ENCODE peak calls at places on chromosomes 11 and 22, in eight cellular contexts. Q is HCT116, E is hepatocyte, K is MM.1S, M is SK-N-SH, G is neural progenitor cell, F is GM23338, U is GM23248. V is an unnamed sample.

GRCh38 chr11:13055200-13055599 is 46.1 kb downstream of the RASSF10 start:
- DNase-seq in Q (no peak), E (no peak), M (no peak), F (no peak), G (no peak), K (no peak), U (no peak), V (no peak)

GRCh38 chr11:25602149-25602548 is 729.8 kb upstream of the ANO3 start:
- DNase-seq in M (no peak), U (no peak), Q (no peak), K (no peak), G (peak; percentile 57), F (peak; percentile 9), E (no peak), V (no peak)

GRCh38 chr11:101446238-101446637 is 137.6 kb downstream of the TRPC6 start:
- DNase-seq in U (peak; percentile 86), Q (no peak), G (no peak), K (no peak), E (no peak), F (no peak), M (no peak), V (peak; percentile 94)

GRCh38 chr11:40567392-40567791 is 892.1 kb downstream of the LRRC4C start:
- DNase-seq in U (no peak), G (no peak), Q (no peak), K (no peak), F (no peak), M (no peak), E (no peak), V (no peak)

GRCh38 chr22:33400891-33401290 is 342.7 kb upstream of the SYN3 start:
- DNase-seq in K (no peak), Q (no peak), M (no peak), F (no peak), G (no peak), U (no peak), E (no peak), V (no peak)

GRCh38 chr22:19663821-19664325 is 50.4 kb upstream of the SEPTIN5 start:
- DNase-seq in M (peak; percentile 85), K (no peak), F (peak; percentile 29), Q (no peak), U (peak; percentile 82), G (peak; percentile 31), E (no peak), V (no peak)

GRCh38 chr22:18024956-18025720 is 777 bp upstream of the MICAL3 start:
- DNase-seq in M (peak; percentile 47), U (no peak), Q (no peak), F (no peak), K (no peak), G (no peak), E (no peak), V (no peak)

GRCh38 chr11:1422481-1422880 is 32.7 kb downstream of the BRSK2 start:
- DNase-seq in U (peak; percentile 33), F (peak; percentile 56), E (peak; percentile 45), Q (no peak), G (peak; percentile 62), M (no peak), K (no peak), V (peak; percentile 7)

GRCh38 chr11:108609681-108610080 is 16.1 kb upstream of the EXPH5 start:
- DNase-seq in G (no peak), E (no peak), K (no peak), F (no peak), U (peak; percentile 32), M (no peak), Q (no peak), V (peak; percentile 66)

GRCh38 chr11:77198440-77198849 is 70.4 kb downstream of the MYO7A start:
- DNase-seq in Q (peak; percentile 48), K (no peak), E (no peak), M (peak; percentile 62), F (peak; percentile 87), U (no peak), G (peak; percentile 62), V (peak; percentile 43)

GRCh38 chr22:17792289-17792688 is 18.0 kb upstream of the BID start:
- DNase-seq in U (no peak), M (no peak), Q (no peak), F (peak; percentile 74), G (peak; percentile 60), E (no peak), K (no peak), V (no peak)

GRCh38 chr11:96465537-96465936 is 75.7 kb downstream of the JRKL start:
- DNase-seq in Q (no peak), G (no peak), U (no peak), F (no peak), E (no peak), M (no peak), K (no peak), V (peak; percentile 59)

GRCh38 chr11:26709057-26709456 is 12.8 kb downstream of the SLC5A12 start:
- DNase-seq in G (no peak), Q (no peak), E (no peak), F (no peak), K (no peak), M (no peak), U (no peak), V (no peak)

GRCh38 chr22:25514436-25514835 is 50.0 kb upstream of the GRK3 start:
- DNase-seq in Q (no peak), U (peak; percentile 57), G (no peak), E (no peak), F (peak; percentile 83), M (no peak), K (no peak), V (peak; percentile 43)

GRCh38 chr11:120243221-120243620 is 3.3 kb downstream of the POU2F3 start:
- DNase-seq in K (no peak), G (no peak), E (no peak), F (no peak), Q (no peak), M (no peak), U (no peak), V (no peak)
- H3K27me3 ChIP-seq in K (no peaks in the 10 kb centered on the region), G (peaks cover 35% of the 10 kb centered on the region), E (peaks cover 92% of the 10 kb centered on the region), F (peaks cover 36% of the 10 kb centered on the region), Q (peaks cover 5% of the 10 kb centered on the region), M (peaks cover 31% of the 10 kb centered on the region), U (peaks cover 48% of the 10 kb centered on the region), V (peaks cover 72% of the 10 kb centered on the region)

GRCh38 chr11:120471131-120471530 is 40.4 kb upstream of the GRIK4 start:
- DNase-seq in K (no peak), U (peak; percentile 75), E (no peak), M (no peak), G (no peak), F (no peak), Q (no peak), V (peak; percentile 13)
- TF ChIP-seq EZH2phosphoT487 in K (no peak), U (no peak), E (no peak), M (no peak), G (no peak), F (no peak), Q (no peak), V (no peak)

GRCh38 chr11:115548878-115549528 is 44.8 kb upstream of the CADM1 start:
- DNase-seq in G (peak; percentile 79), E (peak; percentile 86), F (peak; percentile 85), Q (no peak), U (no peak), K (no peak), M (no peak), V (no peak)
- H3K4me3 ChIP-seq in G (no peak overlapping the region), E (no peak overlapping the region), F (peak overlapping the region; percentile 23), Q (no peak overlapping the region), U (no peak overlapping the region), K (no peak overlapping the region), M (no peak overlapping the region), V (no peak overlapping the region)

GRCh38 chr22:22375586-22376351 is 131.2 kb downstream of the VPREB1 start:
- DNase-seq in K (peak; percentile 80), U (no peak), Q (no peak), M (no peak), E (no peak), G (no peak), F (no peak), V (no peak)
- H3K27me3 ChIP-seq in K (no peaks in the 10 kb centered on the region), U (peaks cover 31% of the 10 kb centered on the region), Q (peaks cover 18% of the 10 kb centered on the region), M (peaks cover 4% of the 10 kb centered on the region), E (peaks cover 22% of the 10 kb centered on the region), G (peaks cover 100% of the 10 kb centered on the region), F (peaks cover 100% of the 10 kb centered on the region), V (peaks cover 34% of the 10 kb centered on the region)

DNA sequence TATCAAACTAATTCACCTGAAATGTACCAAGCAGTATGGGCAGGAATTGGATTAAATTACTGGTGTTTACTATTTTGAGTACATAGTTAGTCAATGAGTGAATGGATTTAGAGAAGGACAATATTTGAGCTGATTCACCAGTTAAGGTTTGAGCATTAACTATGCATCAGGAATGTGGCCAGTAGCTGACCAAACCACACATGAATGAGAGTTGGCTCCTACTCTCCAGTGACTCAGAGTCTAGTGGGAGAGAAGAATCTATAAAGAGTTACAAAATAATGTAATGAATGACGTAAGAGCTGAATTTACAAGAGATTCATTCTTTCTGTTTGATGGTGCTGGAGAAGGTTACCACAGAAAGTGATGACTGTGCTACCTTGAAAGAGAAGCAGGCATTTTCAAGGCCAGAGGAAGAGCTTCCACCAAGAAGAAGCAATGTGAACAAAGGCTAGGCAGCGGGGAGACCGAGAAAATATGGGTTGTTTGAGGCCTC is 6.6 kb downstream of the IL18 start:
- DNase-seq in M (no peak), U (peak; percentile 99), Q (peak; percentile 98), G (no peak), K (no peak), E (peak; percentile 75), F (no peak), V (peak; percentile 100)
- TF ChIP-seq EZH2phosphoT487 in M (no peak), U (no peak), Q (no peak), G (no peak), K (no peak), E (no peak), F (no peak), V (no peak)

DNA sequence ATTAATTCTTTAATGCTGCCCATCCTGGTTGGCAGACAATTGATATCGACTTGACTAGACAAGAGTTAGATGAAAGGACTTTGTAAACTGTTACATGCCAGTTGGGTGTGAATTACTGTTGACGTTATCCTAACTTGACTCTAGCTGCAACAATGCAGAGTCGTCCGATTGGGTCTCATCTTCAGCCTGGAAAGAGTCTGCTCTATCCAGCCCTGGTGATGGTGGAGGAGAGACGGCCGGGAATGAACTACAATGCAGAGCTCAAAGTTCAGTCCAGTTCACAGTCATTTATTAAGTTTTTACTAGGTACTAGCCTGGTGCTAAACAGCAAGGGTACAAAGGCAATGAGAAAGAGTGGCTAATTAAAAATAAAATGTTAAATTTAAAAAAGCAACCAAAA is 4.9 kb upstream of the SMIM35 start:
- DNase-seq in F (no peak), U (no peak), K (no peak), Q (no peak), G (no peak), E (no peak), M (no peak), V (no peak)
- H3K4me3 ChIP-seq in F (no peak overlapping the region), U (no peak overlapping the region), K (no peak overlapping the region), Q (no peak overlapping the region), G (no peak overlapping the region), E (no peak overlapping the region), M (no peak overlapping the region), V (no peak overlapping the region)

GRCh38 chr11:17014321-17014773 is at the start of gene PLEKHA7:
- DNase-seq in U (peak; percentile 14), K (no peak), M (peak; percentile 85), F (peak; percentile 51), Q (no peak), E (peak; percentile 75), G (peak; percentile 74), V (peak; percentile 7)
- H3K27me3 ChIP-seq in U (peaks cover 29% of the 10 kb centered on the region), K (no peaks in the 10 kb centered on the region), M (peaks cover 49% of the 10 kb centered on the region), F (peaks cover 47% of the 10 kb centered on the region), Q (no peaks in the 10 kb centered on the region), E (peaks cover 2% of the 10 kb centered on the region), G (peaks cover 25% of the 10 kb centered on the region), V (no peaks in the 10 kb centered on the region)

V was measured in PC-3.